ENCODE peak calls at places on chromosomes 3 and 15, in four cellular contexts. M, L, E and U are unnamed samples.
A peak's percentile ranks its signal among the peaks of the same experiment; 100 is the strongest.

GRCh38 chr3:117919611-117920010 is 1115.0 kb downstream of the IGSF11 start:
- DNase-seq in M (no peak), L (no peak), E (no peak), U (no peak)

GRCh38 chr15:101646652-101647051 is 5.5 kb downstream of the TM2D3 start:
- DNase-seq in M (no peak), L (no peak), E (no peak), U (no peak)

GRCh38 chr3:100169186-100169585 is 54.9 kb upstream of the FILIP1L start:
- DNase-seq in M (no peak), L (no peak), E (no peak), U (no peak)

GRCh38 chr15:70140543-70141375 is 43.0 kb upstream of the TLE3 start:
- DNase-seq in M (no peak), L (peak; percentile 94), E (peak; percentile 64), U (no peak)

GRCh38 chr3:10145685-10146084 is 4.1 kb downstream of the VHL start:
- DNase-seq in M (no peak), L (no peak), E (no peak), U (no peak)

GRCh38 chr3:166263460-166263859 is 426.2 kb upstream of the BCHE start:
- DNase-seq in M (no peak), L (no peak), E (no peak), U (no peak)

GRCh38 chr15:95608371-95608770 is 722.1 kb upstream of the NR2F2 start:
- DNase-seq in M (no peak), L (no peak), E (no peak), U (no peak)

GRCh38 chr3:46261926-46262594 is 19.8 kb downstream of the CCR3 start:
- DNase-seq in M (no peak), L (no peak), E (no peak), U (no peak)

GRCh38 chr3:45055411-45056143 is 29.5 kb downstream of the CLEC3B start:
- DNase-seq in M (peak; percentile 59), L (peak; percentile 65), E (no peak), U (no peak)

GRCh38 chr3:62366093-62366419 is 7.3 kb downstream of the FEZF2 start:
- DNase-seq in M (no peak), L (no peak), E (no peak), U (no peak)

GRCh38 chr3:8001712-8002111 is 499.9 kb upstream of the LMCD1 start:
- DNase-seq in M (no peak), L (no peak), E (no peak), U (no peak)

GRCh38 chr15:93017521-93017920 is 71.5 kb downstream of the RGMA start:
- DNase-seq in M (no peak), L (no peak), E (no peak), U (no peak)
- TF ChIP-seq TAF1 in M (no peak), L (no peak), E (no peak), U (no peak)

GRCh38 chr3:184135149-184135910 is at the start of gene EIF2B5:
- DNase-seq in M (peak; percentile 90), L (peak; percentile 95), E (peak; percentile 66), U (peak; percentile 69)
- TF ChIP-seq POLR2A in M (peak; percentile 92), L (peak; percentile 95), E (peak; percentile 83), U (peak; percentile 88)

DNA sequence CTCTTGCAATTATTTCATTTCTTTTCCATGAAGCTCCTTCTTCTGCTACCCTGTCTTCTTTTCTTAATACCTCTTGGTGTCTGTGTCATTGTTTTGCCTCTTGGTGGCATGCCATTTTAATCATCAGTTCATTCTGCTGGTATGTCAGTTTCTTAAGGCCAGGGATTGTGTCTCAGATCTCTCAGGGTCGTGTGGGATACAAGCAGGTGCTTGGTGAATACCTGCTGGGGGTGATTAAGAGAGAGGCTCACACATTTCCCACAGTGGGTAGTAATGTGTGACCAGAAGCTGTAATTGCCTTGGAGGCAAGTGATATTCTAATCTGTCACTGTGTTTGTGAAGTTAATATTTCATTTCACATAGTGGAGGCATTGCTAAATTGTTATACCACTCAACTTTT is 361.4 kb upstream of the TRIM42 start:
- DNase-seq in M (no peak), L (no peak), E (no peak), U (no peak)
- TF ChIP-seq TAF1 in M (no peak), L (no peak), E (no peak), U (no peak)

GRCh38 chr3:188153498-188153948 is 434 bp upstream of the LPP start:
- DNase-seq in M (no peak), L (peak; percentile 88), E (peak; percentile 87), U (peak; percentile 13)
- TF ChIP-seq POLR2A in M (no peak), L (no peak), E (peak; percentile 61), U (no peak)

GRCh38 chr15:100588638-100589242 is 13.2 kb downstream of the LINS1 start:
- DNase-seq in M (no peak), L (no peak), E (no peak), U (no peak)
- TF ChIP-seq TAF1 in M (no peak), L (no peak), E (no peak), U (no peak)

GRCh38 chr3:145906755-145907154 is 254.2 kb downstream of the PLOD2 start:
- DNase-seq in M (no peak), L (no peak), E (no peak), U (no peak)

GRCh38 chr3:145915787-145916186 is 245.2 kb downstream of the PLOD2 start:
- DNase-seq in M (no peak), L (no peak), E (no peak), U (no peak)

DNA sequence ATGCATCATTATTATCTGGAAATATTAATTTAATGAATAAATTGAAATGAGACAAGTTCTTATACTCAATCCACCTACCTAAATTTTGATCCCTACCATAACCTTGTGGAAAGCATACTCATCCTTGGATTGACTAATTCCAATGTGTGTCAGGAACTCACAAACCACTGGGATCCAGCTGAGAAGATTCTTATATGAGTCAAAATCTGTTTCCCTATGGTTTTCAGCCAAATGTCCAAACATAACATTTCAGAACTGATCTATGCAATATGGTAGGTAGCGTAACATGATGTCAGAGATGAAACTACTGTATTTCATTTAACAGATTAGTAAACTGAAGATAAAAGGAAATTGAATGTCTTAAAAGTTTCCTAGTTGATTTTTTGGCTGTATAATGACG is 250.0 kb downstream of the PLOD2 start:
- DNase-seq in M (no peak), L (no peak), E (no peak), U (no peak)
- TF ChIP-seq POLR2A in M (no peak), L (no peak), E (no peak), U (no peak)

DNA sequence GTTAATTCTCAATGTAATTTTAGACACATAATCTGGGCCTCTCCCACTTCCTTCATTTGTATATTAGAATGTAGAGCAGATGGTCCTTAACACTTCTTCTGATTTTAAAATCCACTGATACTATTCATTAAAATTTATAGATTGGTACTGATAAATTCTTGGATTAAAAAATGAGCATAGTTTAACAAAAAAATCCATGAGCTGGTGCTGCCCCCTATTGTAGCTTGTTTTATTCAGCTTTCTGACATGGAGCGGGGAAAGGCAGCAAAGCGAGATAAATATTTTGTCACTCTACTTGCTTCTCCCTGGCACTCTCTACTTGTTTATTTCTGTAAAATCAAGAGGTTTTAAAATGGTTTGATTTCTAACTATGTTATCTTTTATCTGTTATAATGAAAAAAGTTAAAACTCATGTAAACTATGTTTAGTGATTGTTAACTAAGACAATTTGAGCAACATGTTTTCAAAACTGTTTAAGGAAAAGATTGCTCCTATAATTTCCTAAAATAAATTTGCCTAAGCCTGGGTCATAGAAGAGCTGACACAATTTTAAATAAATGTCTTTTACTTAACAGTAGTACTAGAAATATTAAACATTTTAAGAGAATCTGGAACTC is 26.5 kb upstream of the PLOD2 start:
- DNase-seq in M (no peak), L (no peak), E (no peak), U (no peak)
- TF ChIP-seq TAF1 in M (no peak), L (no peak), E (no peak), U (no peak)

GRCh38 chr15:55993111-55993803 is at the start of gene NEDD4:
- DNase-seq in M (peak; percentile 83), L (peak; percentile 76), E (no peak), U (peak; percentile 83)
- TF ChIP-seq POLR2A in M (peak; percentile 82), L (peak; percentile 71), E (no peak), U (no peak)

DNA sequence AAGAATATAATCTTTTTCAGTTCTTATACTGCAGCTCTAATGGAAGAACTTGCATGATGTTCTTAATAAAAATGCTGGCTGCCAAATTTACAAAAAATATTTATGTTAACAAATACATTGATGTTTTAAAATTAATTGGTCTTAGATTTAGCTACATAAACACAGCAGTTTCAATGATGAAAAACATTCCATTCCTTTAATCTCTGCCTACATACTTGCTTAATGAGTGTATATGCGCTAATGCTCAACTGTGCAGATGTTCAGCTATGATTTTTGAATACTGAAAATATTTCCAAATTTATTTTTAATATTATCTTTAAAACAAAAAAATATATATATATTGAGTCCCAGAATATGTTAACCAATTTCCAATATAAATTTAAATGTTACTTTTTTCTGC is 867.4 kb downstream of the ROBO1 start:
- DNase-seq in M (no peak), L (no peak), E (no peak), U (no peak)
- TF ChIP-seq TAF1 in M (no peak), L (no peak), E (no peak), U (no peak)

DNA sequence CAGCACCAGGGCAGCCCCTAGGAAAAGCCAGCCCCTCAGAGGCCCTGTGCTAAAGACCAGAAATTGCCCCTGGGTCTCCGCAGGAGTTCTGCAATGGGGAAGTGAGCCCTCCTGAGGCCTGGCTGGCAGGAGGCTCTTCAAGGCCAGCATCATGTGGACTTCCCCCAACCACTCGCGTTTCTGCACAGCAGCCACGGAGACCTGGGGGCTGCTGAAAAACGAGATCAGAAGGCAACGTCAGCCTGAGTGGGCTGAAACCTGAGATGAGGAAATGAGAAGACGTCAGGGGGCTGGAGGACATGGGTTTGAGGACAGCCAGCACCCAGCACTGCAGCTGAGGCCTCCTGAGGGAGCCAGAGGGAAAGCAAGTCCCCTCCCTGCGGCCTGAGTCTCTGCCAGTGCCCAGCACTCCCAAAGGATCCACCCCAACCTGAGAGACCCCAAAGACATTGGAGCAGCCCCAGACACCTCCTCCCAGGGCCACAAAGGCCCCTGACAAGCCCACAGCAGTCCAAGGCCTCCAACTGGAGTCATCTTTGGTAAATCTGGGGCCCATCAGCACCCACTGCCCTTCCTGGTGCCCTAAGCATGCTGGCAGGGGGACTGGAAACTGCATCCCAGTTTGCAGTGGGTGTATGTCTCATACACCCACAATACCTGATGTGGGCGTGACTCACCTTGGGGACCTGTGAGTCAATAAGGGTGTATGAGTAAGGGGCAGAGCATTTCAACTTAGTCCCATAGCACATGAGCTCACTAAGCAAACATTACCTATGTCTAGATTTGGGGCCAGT is 29.2 kb upstream of the CYP11A1 start:
- DNase-seq in M (no peak), L (peak; percentile 84), E (no peak), U (no peak)
- TF ChIP-seq POLR2A in M (no peak), L (no peak), E (no peak), U (peak; percentile 65)